ENCODE peak calls at places on chromosome 19, in four cellular contexts. K, X, Q and T are unnamed samples.

GRCh38 chr19:9046694-9047093 is 36.5 kb upstream of the MUC16 start:
- DNase-seq in K (no peak), X (no peak), Q (no peak), T (no peak)

GRCh38 chr19:7225741-7226140 is 68.5 kb downstream of the INSR start:
- DNase-seq in K (no peak), X (no peak), Q (no peak), T (no peak)

GRCh38 chr19:8239528-8240273 is 30.5 kb downstream of the CERS4 start:
- DNase-seq in K (no peak), X (no peak), Q (no peak), T (no peak)

GRCh38 chr19:38867176-38867780 is 10.8 kb downstream of the RINL start:
- DNase-seq in K (no peak), X (no peak), Q (no peak), T (no peak)

GRCh38 chr19:44689290-44690130 is 9.4 kb upstream of the CEACAM16 start:
- DNase-seq in K (peak), X (peak), Q (no peak), T (peak)

GRCh38 chr19:18128044-18128443 is 24.9 kb upstream of the PIK3R2 start:
- DNase-seq in K (no peak), X (no peak), Q (no peak), T (no peak)

GRCh38 chr19:19212866-19213265 is 1.1 kb downstream of the NCAN start:
- DNase-seq in K (no peak), X (no peak), Q (no peak), T (no peak)

GRCh38 chr19:4393947-4394590 is 6.3 kb downstream of the SH3GL1 start:
- DNase-seq in K (no peak), X (no peak), Q (no peak), T (no peak)

GRCh38 chr19:44746616-44746945 is 1.9 kb upstream of the BCL3 start:
- DNase-seq in K (no peak), X (no peak), Q (no peak), T (no peak)

GRCh38 chr19:17616961-17617806 is 61.7 kb downstream of the COLGALT1 start:
- DNase-seq in K (no peak), X (no peak), Q (no peak), T (no peak)

GRCh38 chr19:49362048-49362925 is at the start of gene TEAD2:
- DNase-seq in K (no peak), X (peak), Q (no peak), T (no peak)